ENCODE peak calls at places on chromosomes 5 and 9, in nine cellular contexts. A, F, V, K, W, J, Y, P and C are unnamed samples.

GRCh38 chr9:37952731-37953130 is 48.8 kb upstream of the SLC25A51 start:
- DNase-seq in A (no peak), F (no peak), V (no peak), K (peak; percentile 73), W (peak; percentile 65), J (no peak), Y (no peak), P (no peak), C (no peak)

GRCh38 chr9:108149346-108149745 is 659.8 kb upstream of the KLF4 start:
- DNase-seq in A (no peak), F (no peak), V (no peak), K (no peak), W (no peak), J (no peak), Y (no peak), P (no peak), C (no peak)

GRCh38 chr9:110729628-110730027 is 61.0 kb downstream of the MUSK start:
- DNase-seq in A (no peak), F (no peak), V (no peak), K (no peak), W (no peak), J (no peak), Y (no peak), P (no peak), C (no peak)

GRCh38 chr9:34179528-34180138 is 790 bp downstream of the UBAP1 start:
- DNase-seq in A (peak; percentile 34), F (no peak), V (no peak), K (peak; percentile 8), W (no peak), J (no peak), Y (no peak), P (no peak), C (no peak)

GRCh38 chr5:43711496-43711895 is 108.5 kb downstream of the NNT start:
- DNase-seq in A (no peak), F (peak; percentile 4), V (no peak), K (peak; percentile 59), W (no peak), J (no peak), Y (no peak), P (no peak), C (no peak)

GRCh38 chr5:157303667-157304327 is 37.9 kb downstream of the CYFIP2 start:
- DNase-seq in A (no peak), F (no peak), V (peak; percentile 52), K (peak; percentile 57), W (no peak), J (peak; percentile 62), Y (peak; percentile 63), P (peak; percentile 54), C (no peak)

GRCh38 chr5:170145462-170145861 is 39.8 kb downstream of the FOXI1 start:
- DNase-seq in A (no peak), F (peak; percentile 7), V (no peak), K (no peak), W (no peak), J (no peak), Y (no peak), P (no peak), C (no peak)

GRCh38 chr5:80480354-80480753 is 7.5 kb upstream of the FAM151B start:
- DNase-seq in A (no peak), F (no peak), V (no peak), K (no peak), W (no peak), J (no peak), Y (no peak), P (no peak), C (no peak)

GRCh38 chr5:133509742-133510079 is 102.6 kb downstream of the FSTL4 start:
- DNase-seq in A (no peak), F (no peak), V (no peak), K (no peak), W (no peak), J (no peak), Y (no peak), P (no peak), C (no peak)

GRCh38 chr9:132283863-132284262 is 70.9 kb downstream of the SETX start:
- DNase-seq in A (no peak), F (no peak), V (no peak), K (no peak), W (peak; percentile 40), J (no peak), Y (no peak), P (no peak), C (no peak)

GRCh38 chr5:75335952-75336624 is 932 bp upstream of the HMGCR start:
- DNase-seq in A (peak; percentile 61), F (peak; percentile 73), V (no peak), K (peak; percentile 69), W (peak; percentile 59), J (no peak), Y (no peak), P (no peak), C (no peak)

GRCh38 chr5:56212127-56212879 is 20.8 kb downstream of the ANKRD55 start:
- DNase-seq in A (no peak), F (no peak), V (no peak), K (no peak), W (no peak), J (no peak), Y (no peak), P (no peak), C (no peak)

DNA sequence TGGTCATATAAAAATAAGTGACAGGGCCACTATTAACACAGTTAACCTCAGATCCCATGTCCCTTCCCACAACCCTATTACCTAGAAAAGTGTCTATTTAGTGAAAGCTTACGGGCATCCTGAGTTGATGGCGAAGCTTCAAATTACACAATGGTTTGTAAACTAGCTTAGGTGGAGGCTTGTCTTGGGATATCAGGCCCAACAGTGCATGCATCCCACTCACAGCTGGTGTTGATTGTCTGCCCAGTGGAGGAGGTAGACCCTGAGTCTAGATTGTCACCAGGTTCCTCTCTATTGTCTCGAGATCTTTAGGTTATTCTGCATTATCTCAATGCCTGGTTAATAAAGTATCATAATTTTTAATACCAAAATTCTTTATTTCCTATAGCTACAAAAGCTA is 30.4 kb downstream of the PRELID2 start:
- DNase-seq in A (no peak), F (no peak), V (no peak), K (no peak), W (no peak), J (no peak), Y (peak; percentile 38), P (no peak), C (no peak)
- TF ChIP-seq CTCF in A (no peak), F (no peak), V (no peak), K (no peak), W (no peak), J (no peak), Y (no peak), P (no peak), C (no peak)

DNA sequence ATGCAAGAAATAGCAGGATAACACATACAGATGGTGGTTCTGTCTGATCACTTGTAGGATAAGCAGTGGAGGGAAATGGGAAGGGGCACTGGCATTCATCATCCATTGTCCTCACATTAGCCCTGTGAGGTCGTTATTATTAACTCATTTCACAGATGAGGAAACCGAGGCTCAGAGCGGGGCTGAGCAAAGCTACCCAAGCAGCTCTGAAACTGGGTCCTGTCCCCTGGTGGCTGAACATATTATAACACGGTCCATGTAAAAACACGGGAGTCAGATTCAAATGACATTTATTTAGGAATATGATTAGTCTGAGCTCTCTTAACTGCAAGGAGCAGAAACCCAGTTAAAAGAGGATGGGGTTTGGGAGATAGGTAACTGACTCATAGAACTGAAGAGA is 43.1 kb downstream of the HRH2 start:
- DNase-seq in A (no peak), F (peak; percentile 13), V (no peak), K (peak; percentile 13), W (no peak), J (no peak), Y (no peak), P (peak; percentile 22), C (no peak)
- TF ChIP-seq CTCF in A (no peak), F (peak; percentile 81), V (peak; percentile 22), K (peak; percentile 52), W (no peak), J (peak; percentile 31), Y (peak; percentile 37), P (peak; percentile 53), C (peak; percentile 27)

DNA sequence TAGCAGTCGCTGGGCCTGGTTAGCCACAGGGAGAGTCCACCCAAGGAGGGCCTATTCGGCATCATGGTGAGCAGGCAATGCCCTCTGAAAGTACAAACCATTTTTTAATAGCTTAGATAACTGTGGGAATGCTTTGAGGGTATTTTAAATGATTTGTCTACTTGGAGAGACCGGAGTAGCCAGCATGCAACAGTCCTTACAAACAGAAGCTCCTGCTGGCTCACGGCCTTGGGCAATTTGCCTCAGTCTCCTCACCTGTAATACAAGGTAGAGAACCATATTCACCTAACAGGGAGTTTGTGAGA is 128.8 kb downstream of the COL23A1 start:
- DNase-seq in A (no peak), F (no peak), V (no peak), K (no peak), W (no peak), J (no peak), Y (no peak), P (no peak), C (no peak)
- TF ChIP-seq CTCF in A (no peak), F (no peak), V (no peak), K (no peak), W (no peak), J (no peak), Y (no peak), P (no peak), C (no peak)

GRCh38 chr9:123938401-123938800 is 8.5 kb upstream of the DENND1A start:
- DNase-seq in A (no peak), F (no peak), V (no peak), K (no peak), W (no peak), J (no peak), Y (no peak), P (no peak), C (no peak)

GRCh38 chr9:123941535-123942070 is 11.7 kb upstream of the DENND1A start:
- DNase-seq in A (no peak), F (no peak), V (no peak), K (no peak), W (no peak), J (no peak), Y (no peak), P (no peak), C (no peak)

GRCh38 chr9:123942542-123942941 is 12.6 kb upstream of the DENND1A start:
- DNase-seq in A (no peak), F (no peak), V (no peak), K (no peak), W (no peak), J (no peak), Y (no peak), P (no peak), C (no peak)

GRCh38 chr9:123943671-123944070 is 13.7 kb upstream of the DENND1A start:
- DNase-seq in A (no peak), F (no peak), V (no peak), K (no peak), W (no peak), J (no peak), Y (no peak), P (no peak), C (no peak)

DNA sequence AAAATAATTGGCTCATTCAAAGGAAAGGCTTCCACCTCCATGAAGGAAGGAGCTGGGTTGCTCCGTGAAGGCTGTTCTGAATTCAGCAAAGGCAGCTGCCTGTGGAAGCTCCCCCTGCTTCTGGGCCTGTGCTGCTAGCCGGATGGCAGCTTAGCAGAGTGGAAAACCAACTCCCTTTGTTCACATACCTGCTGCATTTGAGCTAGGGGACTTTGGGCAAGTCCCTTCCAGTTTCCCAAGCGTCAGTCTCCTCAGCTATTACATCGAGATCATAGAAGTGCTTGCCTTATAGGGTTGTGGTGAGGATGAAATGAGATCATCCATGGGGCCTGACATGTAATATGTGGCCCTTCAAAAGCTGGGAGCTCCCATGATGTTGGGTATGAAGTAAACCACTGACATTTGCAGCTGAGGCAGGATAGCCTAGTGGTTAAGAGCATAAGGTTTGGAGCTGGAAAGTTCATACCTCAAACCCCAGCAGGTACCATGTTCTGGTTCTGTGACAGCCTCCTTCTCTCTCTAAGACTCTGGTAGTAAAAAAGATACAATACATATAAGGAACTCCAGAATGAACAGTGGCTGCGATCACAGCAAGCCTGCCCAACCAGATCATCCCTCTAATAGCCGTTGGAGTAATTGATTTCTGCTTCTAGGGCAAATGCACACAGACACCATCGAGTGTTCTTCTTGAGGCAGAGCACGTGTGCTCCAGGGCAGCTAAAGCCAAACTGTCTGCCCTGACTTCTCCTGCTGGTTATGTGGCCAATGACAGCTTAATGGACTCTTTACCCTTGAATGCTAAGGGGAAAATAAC is 11.0 kb upstream of the DENND1A start:
- DNase-seq in A (no peak), F (no peak), V (no peak), K (no peak), W (no peak), J (no peak), Y (no peak), P (no peak), C (no peak)
- TF ChIP-seq CTCF in A (no peak), F (no peak), V (no peak), K (no peak), W (peak; percentile 12), J (no peak), Y (no peak), P (no peak), C (no peak)